ENCODE peak calls at places on chromosomes 7 and 10, in four cellular contexts. I is omental fat pad, S is brain microvascular endothelial cell, C is colonic mucosa. U is an unnamed sample.

GRCh38 chr10:77592946-77593636 is 44.5 kb downstream of the KCNMA1 start:
- DNase-seq in I (peak; percentile 29), S (peak; percentile 94), C (no peak), U (no peak)

GRCh38 chr7:84088669-84089278 is 105.8 kb downstream of the SEMA3A start:
- DNase-seq in I (no peak), S (no peak), C (no peak), U (no peak)

GRCh38 chr10:14423111-14423744 is 92.5 kb upstream of the FRMD4A start:
- DNase-seq in I (no peak), S (no peak), C (no peak), U (no peak)

GRCh38 chr7:24843821-24844449 is 86.7 kb upstream of the GSDME start:
- DNase-seq in I (no peak), S (no peak), C (no peak), U (no peak)

GRCh38 chr7:115015619-115016018 is 93.7 kb downstream of the MDFIC start:
- DNase-seq in I (no peak), S (peak; percentile 91), C (no peak), U (no peak)

GRCh38 chr7:96800824-96801223 is 91.2 kb upstream of the SEM1 start:
- DNase-seq in I (no peak), S (no peak), C (no peak), U (no peak)

GRCh38 chr10:15265558-15265957 is 97.1 kb upstream of the NMT2 start:
- DNase-seq in I (no peak), S (no peak), C (no peak), U (no peak)

GRCh38 chr10:21396889-21397288 is 128.6 kb downstream of the SKIDA1 start:
- DNase-seq in I (no peak), S (no peak), C (no peak), U (no peak)

GRCh38 chr7:45456747-45457146 is 117.4 kb upstream of the ADCY1 start:
- DNase-seq in I (no peak), S (no peak), C (no peak), U (no peak)

GRCh38 chr7:44310221-44310848 is 15.1 kb downstream of the CAMK2B start:
- DNase-seq in I (no peak), S (no peak), C (peak; percentile 16), U (no peak)

GRCh38 chr7:518630-519428 is 817 bp downstream of the PDGFA start:
- DNase-seq in I (no peak), S (peak; percentile 51), C (peak; percentile 89), U (no peak)

GRCh38 chr7:139769066-139769465 is 8.7 kb downstream of the HIPK2 start:
- DNase-seq in I (no peak), S (no peak), C (no peak), U (no peak)

GRCh38 chr7:151795168-151795754 is 81.7 kb downstream of the PRKAG2 start:
- DNase-seq in I (no peak), S (no peak), C (no peak), U (no peak)

GRCh38 chr10:43202657-43203490 is 64.0 kb downstream of the RASGEF1A start:
- DNase-seq in I (peak; percentile 22), S (no peak), C (peak; percentile 60), U (no peak)

GRCh38 chr10:12579954-12580858 is 230.9 kb downstream of the CAMK1D start:
- DNase-seq in I (no peak), S (no peak), C (no peak), U (no peak)

GRCh38 chr10:12613144-12613543 is 263.8 kb downstream of the CAMK1D start:
- DNase-seq in I (no peak), S (no peak), C (no peak), U (no peak)

DNA sequence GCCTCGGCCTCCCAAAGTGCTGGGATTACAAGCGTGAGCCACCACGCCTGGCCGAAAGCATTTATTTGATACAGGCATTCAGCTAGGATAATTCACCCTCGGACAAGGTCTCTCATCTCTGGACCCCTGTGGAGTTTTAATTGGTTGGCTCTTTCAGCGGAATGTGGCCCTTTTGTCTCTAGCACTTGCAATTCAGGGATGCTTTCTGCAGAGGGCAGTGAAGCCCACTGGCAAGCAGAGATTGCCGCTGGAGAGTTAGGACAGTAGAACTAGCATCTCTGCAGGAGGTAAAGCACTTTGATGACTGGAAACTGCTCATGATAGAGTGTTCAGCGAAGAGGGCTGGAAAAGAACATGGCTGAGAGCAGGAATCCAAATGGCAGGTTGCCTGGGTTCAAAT is 62.0 kb downstream of the SUFU start:
- DNase-seq in I (no peak), S (no peak), C (no peak), U (no peak)
- TF ChIP-seq CTCF in I (no peak), S (peak; percentile 26), C (no peak), U (no peak)

DNA sequence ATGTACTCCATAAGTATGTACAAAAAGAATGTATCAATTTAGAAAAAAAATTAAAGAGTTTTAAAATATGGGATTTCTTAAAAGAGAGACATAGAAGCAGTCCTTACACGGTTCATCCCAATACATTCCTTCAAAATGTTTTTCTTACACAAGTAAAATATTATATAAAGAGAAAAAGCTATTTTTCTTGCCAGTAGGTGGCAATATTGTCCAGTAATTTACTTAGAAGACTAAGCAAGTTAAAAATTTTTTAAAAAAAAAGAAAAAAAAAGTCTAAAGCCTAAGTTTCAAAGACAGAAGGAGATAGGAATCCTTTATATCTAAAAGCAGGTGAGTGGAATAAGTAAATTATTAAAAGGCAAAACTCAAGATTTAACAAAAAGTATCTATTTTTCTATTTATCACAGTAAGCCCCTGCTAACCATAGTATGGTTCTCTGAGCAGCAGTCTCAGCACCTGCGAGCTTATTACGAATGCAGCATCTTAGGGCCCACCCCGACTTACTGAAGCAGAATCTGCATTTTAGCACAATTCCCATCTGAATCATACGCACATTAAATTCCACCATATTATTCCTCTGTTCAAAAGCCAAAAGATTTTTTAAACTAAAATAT is 240.6 kb downstream of the DGKI start:
- DNase-seq in I (no peak), S (no peak), C (no peak), U (no peak)
- TF ChIP-seq CTCF in I (no peak), S (no peak), C (no peak), U (peak; percentile 65)

GRCh38 chr10:69364232-69364631 is 52.5 kb downstream of the TACR2 start:
- DNase-seq in I (no peak), S (no peak), C (no peak), U (no peak)
- TF ChIP-seq CTCF in I (no peak), S (peak; percentile 3), C (no peak), U (no peak)

GRCh38 chr10:61166489-61166888 is 222.5 kb upstream of the RHOBTB1 start:
- DNase-seq in I (no peak), S (no peak), C (no peak), U (no peak)
- TF ChIP-seq CTCF in I (no peak), S (no peak), C (no peak), U (no peak)

GRCh38 chr10:99733366-99733765 is 1.3 kb downstream of the CUTC start:
- DNase-seq in I (no peak), S (no peak), C (no peak), U (no peak)

GRCh38 chr10:99731296-99732032 is 463 bp downstream of the COX15 start:
- DNase-seq in I (no peak), S (no peak), C (no peak), U (no peak)

GRCh38 chr10:99730026-99730425 is 1.9 kb downstream of the COX15 start:
- DNase-seq in I (no peak), S (peak; percentile 23), C (no peak), U (no peak)

DNA sequence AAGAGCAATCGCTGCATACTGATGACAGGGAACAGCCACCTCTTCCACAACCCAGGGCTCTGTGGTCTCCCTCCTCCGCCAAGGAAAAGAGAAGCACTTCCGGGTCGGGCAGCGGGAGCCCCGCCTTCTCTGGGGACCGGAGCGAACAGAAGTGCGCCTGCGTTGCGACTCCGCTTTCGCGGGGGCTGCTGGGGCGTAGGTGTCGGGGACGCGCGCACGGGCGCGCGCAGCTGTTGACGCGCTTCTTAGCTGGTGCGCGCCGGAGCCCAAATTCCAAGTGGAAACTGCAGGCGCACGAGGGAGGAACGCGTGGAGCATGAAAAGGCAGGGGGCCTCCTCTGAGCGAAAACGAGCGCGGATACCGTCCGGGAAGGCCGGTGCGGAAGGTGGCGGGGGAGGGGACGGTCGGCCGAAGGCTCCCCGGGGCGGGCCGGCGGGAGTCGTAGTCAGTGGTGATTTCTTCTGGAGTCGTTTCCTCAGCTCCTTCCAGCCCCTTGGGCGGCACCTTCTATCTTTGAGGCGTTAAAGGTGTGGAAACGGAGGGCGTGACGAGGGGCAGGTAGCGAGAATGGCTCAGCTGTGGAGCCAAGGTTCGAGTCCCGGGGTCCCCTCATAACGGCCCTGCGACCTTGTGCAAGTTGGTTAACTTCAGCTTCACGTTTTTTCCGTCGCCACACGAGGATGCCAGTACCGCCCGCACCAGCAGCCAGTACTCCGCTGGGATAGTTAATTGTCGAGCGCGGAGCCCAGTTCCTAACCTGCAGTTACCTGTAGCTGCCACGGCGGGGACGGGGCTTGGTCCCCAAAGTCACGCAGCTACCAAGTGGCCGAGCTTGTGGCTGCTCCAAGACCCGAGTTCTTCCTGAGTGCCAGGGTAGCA is at the start of the genes COX15 and CUTC:
- DNase-seq in I (peak; percentile 84), S (peak; percentile 91), C (peak; percentile 98), U (peak; percentile 98)
- TF ChIP-seq CTCF in I (no peak), S (peak; percentile 46), C (peak; percentile 46), U (peak; percentile 42)

GRCh38 chr10:49001402-49001801 is 61.8 kb upstream of the LRRC18 start:
- DNase-seq in I (no peak), S (no peak), C (no peak), U (no peak)
- TF ChIP-seq CTCF in I (no peak), S (peak; percentile 41), C (no peak), U (no peak)

DNA sequence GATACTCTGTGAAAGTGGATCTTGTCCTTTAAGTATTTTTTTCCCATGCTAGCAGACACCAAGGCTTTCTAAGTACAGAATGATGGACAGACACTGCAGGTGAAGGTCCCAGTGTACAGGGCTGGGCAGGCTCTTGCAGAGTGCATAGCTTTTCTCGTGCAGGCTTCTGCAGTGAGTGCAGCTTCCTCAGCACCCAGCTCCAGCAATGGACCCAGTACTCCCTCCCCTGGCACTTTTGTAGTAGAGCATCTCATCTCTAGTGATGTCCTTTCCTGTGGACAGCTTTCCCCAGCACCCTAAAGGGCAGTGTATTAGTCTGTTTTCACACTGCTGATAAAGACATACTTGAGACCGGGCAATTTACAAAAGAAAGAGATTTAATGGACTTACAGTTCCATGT is 104.3 kb downstream of the CUL2 start:
- DNase-seq in I (no peak), S (no peak), C (no peak), U (no peak)
- TF ChIP-seq CTCF in I (no peak), S (peak; percentile 46), C (no peak), U (peak; percentile 32)

GRCh38 chr10:31466313-31466712 is 147.3 kb downstream of the ZEB1 start:
- DNase-seq in I (no peak), S (no peak), C (no peak), U (no peak)

GRCh38 chr10:31464552-31464951 is 145.5 kb downstream of the ZEB1 start:
- DNase-seq in I (no peak), S (no peak), C (no peak), U (no peak)

GRCh38 chr10:31468536-31468859 is 149.5 kb downstream of the ZEB1 start:
- DNase-seq in I (no peak), S (no peak), C (no peak), U (no peak)

DNA sequence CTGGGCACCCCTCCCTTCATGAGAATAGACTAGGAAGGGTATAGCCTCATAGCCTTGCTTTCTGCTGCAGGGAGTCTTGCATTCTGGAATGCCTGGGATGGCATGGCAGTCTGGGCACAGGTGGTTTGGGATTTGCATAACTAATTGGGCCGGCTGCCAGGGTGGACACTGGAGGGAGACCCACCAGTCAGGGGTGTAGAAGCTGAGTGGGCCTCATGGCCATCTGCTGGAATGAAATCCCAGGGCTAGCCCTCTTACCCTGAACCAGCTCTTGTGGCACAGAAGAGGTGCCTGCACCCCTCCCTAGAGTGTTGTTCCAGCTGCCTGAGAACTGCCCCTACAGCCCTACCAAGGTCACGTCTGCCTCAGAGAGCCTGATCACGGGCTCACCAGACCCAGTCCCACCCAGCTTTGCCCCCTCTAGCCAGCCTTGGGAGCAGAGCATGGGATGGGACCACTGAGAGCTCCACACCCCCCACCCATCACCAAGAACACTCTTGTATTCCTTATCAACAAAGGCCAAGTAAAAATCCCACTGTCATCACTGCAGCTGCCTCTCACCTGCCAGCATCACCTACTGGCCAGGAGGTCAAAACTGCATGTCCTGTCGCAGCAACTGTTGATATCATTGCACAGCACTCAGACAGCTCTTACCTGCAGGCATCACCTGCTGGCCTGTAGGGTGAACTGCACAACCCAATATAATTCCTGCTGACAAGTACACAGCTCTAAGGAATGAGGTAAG is 148.9 kb downstream of the ZEB1 start:
- DNase-seq in I (no peak), S (no peak), C (no peak), U (no peak)
- TF ChIP-seq CTCF in I (no peak), S (peak; percentile 72), C (peak; percentile 51), U (no peak)

U was measured in osteocyte.